ENCODE peak calls at places on chromosomes 11 and 22, in ten cellular contexts. E is IMR-90, O is body of pancreas, J is right lobe of liver, M is breast epithelium, D is transverse colon, P is heart left ventricle, C is GM12878, X is adrenal gland, Q is Peyer's patch. Y is an unnamed sample.
A peak's percentile ranks its signal among the peaks of the same experiment; 100 is the strongest.

GRCh38 chr11:10657308-10658271 is 36.0 kb downstream of the IRAG1 start:
- DNase-seq in E (peak; percentile 82), O (no peak), J (no peak), M (no peak), D (no peak), P (no peak), C (peak; percentile 57), X (peak; percentile 80), Q (no peak), Y (no peak)

GRCh38 chr11:75981546-75981945 is 166.5 kb downstream of the UVRAG start:
- DNase-seq in E (no peak), O (no peak), J (no peak), M (no peak), D (no peak), P (no peak), C (no peak), X (no peak), Q (no peak), Y (no peak)

GRCh38 chr11:33996498-33997454 is 54.8 kb upstream of the CAPRIN1 start:
- DNase-seq in E (peak; percentile 65), O (peak; percentile 83), J (peak; percentile 60), M (peak; percentile 58), D (peak; percentile 82), P (peak; percentile 69), C (peak; percentile 49), X (peak; percentile 80), Q (peak; percentile 91), Y (peak; percentile 58)

GRCh38 chr11:1827931-1828330 is 6.9 kb upstream of the SYT8 start:
- DNase-seq in E (no peak), O (no peak), J (peak; percentile 51), M (no peak), D (no peak), P (no peak), C (no peak), X (no peak), Q (peak; percentile 37), Y (no peak)

GRCh38 chr22:48258108-48258705 is 1495.8 kb downstream of the TBC1D22A start:
- DNase-seq in E (no peak), O (no peak), J (no peak), M (no peak), D (no peak), P (no peak), C (no peak), X (no peak), Q (no peak), Y (no peak)

GRCh38 chr22:32473388-32473952 is 1.1 kb upstream of the FBXO7 start:
- DNase-seq in E (peak; percentile 70), O (peak; percentile 11), J (peak; percentile 56), M (no peak), D (peak; percentile 30), P (peak; percentile 19), C (peak; percentile 34), X (peak; percentile 20), Q (peak; percentile 54), Y (peak; percentile 31)

GRCh38 chr11:46003647-46004046 is 81.2 kb downstream of the LARGE2 start:
- DNase-seq in E (peak; percentile 31), O (no peak), J (no peak), M (no peak), D (no peak), P (no peak), C (no peak), X (no peak), Q (no peak), Y (no peak)

GRCh38 chr11:104467414-104467813 is 303.5 kb upstream of the PDGFD start:
- DNase-seq in E (no peak), O (no peak), J (no peak), M (no peak), D (no peak), P (no peak), C (no peak), X (no peak), Q (no peak), Y (no peak)

GRCh38 chr11:117180661-117181585 is 2.4 kb downstream of the SIDT2 start:
- DNase-seq in E (peak; percentile 70), O (peak; percentile 92), J (peak; percentile 66), M (peak; percentile 66), D (peak; percentile 87), P (peak; percentile 67), C (peak; percentile 46), X (peak; percentile 92), Q (peak; percentile 90), Y (peak; percentile 81)

GRCh38 chr11:31870609-31871309 is 59.6 kb upstream of the PAX6 start:
- DNase-seq in E (peak; percentile 33), O (peak; percentile 57), J (peak; percentile 59), M (peak; percentile 58), D (peak; percentile 26), P (peak; percentile 36), C (no peak), X (peak; percentile 53), Q (peak; percentile 48), Y (no peak)

GRCh38 chr11:73344191-73344607 is 32.0 kb upstream of the RELT start:
- DNase-seq in E (no peak), O (no peak), J (no peak), M (no peak), D (no peak), P (peak; percentile 61), C (no peak), X (no peak), Q (no peak), Y (no peak)

GRCh38 chr11:73340164-73340563 is 32.1 kb downstream of the ARHGEF17 start:
- DNase-seq in E (no peak), O (no peak), J (no peak), M (no peak), D (no peak), P (no peak), C (no peak), X (no peak), Q (no peak), Y (no peak)

GRCh38 chr11:73345481-73346147 is 30.6 kb upstream of the RELT start:
- DNase-seq in E (no peak), O (no peak), J (no peak), M (no peak), D (no peak), P (no peak), C (no peak), X (no peak), Q (no peak), Y (no peak)

GRCh38 chr11:73342633-73343032 is 33.6 kb upstream of the RELT start:
- DNase-seq in E (no peak), O (no peak), J (no peak), M (no peak), D (no peak), P (no peak), C (no peak), X (no peak), Q (no peak), Y (no peak)

DNA sequence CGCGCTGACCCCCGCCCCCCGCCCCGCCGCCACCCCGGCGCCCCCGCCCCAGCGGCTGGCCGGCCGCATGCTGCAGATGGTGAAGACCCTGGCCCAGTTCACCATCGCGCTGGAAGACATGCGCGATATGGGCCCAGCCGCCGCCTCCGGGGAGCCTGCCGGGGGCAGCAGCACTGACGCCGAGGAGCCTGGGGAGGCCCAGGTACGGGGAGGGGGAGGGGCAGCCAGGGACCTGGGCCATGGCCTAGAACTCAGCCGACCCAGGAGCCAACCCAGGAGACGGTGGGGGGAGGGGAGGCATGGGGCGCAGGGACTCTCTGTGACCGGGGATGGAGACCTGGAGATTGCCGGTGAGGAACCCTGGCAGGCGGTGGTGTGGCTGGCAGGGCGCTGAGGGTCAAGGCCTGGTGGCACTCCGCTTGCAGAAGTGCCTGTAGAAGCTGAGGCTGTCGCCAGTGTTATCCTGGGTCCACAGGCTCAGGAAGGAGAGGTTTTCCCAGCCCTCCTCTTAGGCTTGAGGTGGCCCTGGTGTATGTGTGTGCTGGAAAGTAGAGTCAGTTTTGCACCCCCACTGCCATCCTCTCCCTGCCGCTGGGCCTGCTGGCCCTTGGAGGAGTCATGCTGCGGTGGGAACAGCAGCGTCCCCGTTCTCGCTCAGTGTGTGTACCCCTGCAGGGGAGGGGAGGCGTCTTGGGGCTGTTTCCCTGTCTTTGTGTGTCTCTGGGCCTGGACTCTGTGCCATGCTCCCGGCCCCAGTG is 32.9 kb upstream of the RELT start:
- DNase-seq in E (no peak), O (no peak), J (no peak), M (no peak), D (no peak), P (no peak), C (no peak), X (peak; percentile 21), Q (no peak), Y (no peak)
- H3K27ac ChIP-seq in E (no peak overlapping the region), O (no peak overlapping the region), J (no peak overlapping the region), M (peak overlapping the region; percentile 48), D (peak overlapping the region; percentile 30), P (peak overlapping the region; percentile 2), C (no peak overlapping the region), X (no peak overlapping the region), Q (no peak overlapping the region), Y (no peak overlapping the region)

DNA sequence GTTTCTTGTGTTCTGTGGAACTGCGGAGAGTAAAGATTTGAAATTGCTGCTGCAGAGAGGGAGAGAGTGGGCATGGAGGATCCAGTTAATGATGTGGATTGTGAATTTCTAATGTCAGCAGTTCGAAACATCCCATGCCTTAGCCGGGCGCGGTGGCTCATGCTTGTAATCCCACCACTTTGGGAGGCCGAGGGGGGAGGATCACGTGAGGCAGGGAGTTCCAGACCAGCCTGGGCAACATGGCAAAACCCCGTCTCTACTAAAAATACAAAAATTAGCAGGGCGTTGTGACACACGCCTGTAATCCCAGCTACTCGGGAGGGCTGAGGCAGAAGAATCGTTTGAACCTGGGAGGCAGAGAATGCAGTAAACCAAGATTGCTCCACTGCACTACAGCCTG is 1.1 kb upstream of the CAVIN3 start:
- DNase-seq in E (no peak), O (no peak), J (no peak), M (no peak), D (no peak), P (no peak), C (no peak), X (no peak), Q (no peak), Y (no peak)
- H3K4me3 ChIP-seq in E (no peak overlapping the region), O (no peak overlapping the region), J (no peak overlapping the region), M (peak overlapping the region; percentile 65), D (peak overlapping the region; percentile 49), P (peak overlapping the region; percentile 69), C (no peak overlapping the region), X (no peak overlapping the region), Q (peak overlapping the region; percentile 59), Y (no peak overlapping the region)

GRCh38 chr22:38267086-38267485 is 5.7 kb downstream of the TMEM184B start:
- DNase-seq in E (peak; percentile 31), O (no peak), J (no peak), M (no peak), D (no peak), P (peak; percentile 80), C (no peak), X (peak; percentile 44), Q (no peak), Y (no peak)
- TF ChIP-seq POLR2A in E (no peak), O (no peak), J (no peak), M (no peak), D (no peak), P (no peak), C (no peak), X (no peak), Q (no peak), Y (no peak)

DNA sequence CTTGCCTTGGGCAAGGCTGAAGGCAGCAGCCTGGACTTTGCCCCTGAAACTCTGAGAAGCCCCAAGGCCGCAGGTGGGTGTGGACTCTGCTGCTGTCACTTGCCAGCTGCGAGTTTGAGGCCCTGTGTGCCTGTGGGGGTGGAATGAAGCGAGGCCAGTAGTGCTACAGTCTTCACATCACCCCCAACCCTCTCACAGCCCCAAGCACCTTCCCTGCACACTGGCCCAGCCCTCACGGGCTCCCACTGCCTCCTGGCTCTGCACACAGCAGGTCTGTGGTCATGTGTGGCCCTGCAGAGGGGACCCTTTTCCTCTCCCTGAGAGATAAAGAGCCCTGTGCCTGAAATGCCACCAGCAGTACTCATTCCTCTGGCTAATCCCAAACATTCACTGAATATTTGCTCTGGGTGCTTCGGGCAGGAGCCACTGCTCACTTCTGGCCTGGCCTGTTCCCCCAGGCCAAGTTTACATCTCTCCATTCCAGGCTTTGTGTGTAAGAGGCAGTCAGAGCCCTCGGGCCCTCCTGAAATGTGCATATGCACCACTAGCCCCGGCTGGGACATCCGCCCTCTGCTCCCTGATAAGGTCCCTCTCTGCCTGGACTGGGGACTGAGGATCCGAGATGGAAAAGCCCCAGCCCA is 17.7 kb downstream of the MGAT3 start:
- DNase-seq in E (peak; percentile 18), O (peak; percentile 38), J (no peak), M (no peak), D (peak; percentile 70), P (no peak), C (no peak), X (no peak), Q (peak; percentile 86), Y (no peak)
- H3K27ac ChIP-seq in E (peak overlapping the region; percentile 71), O (peak overlapping the region; percentile 50), J (no peak overlapping the region), M (no peak overlapping the region), D (peak overlapping the region; percentile 78), P (peak overlapping the region; percentile 28), C (no peak overlapping the region), X (no peak overlapping the region), Q (peak overlapping the region; percentile 98), Y (no peak overlapping the region)

Y was measured in ovary.